ENCODE peak calls at places on chromosome 16, in six cellular contexts. S, Y, J, L, W and B are unnamed samples.

GRCh38 chr16:84650062-84650991 is 2.0 kb downstream of the KLHL36 start:
- DNase-seq in Y (peak; percentile 86), S (peak; percentile 52), W (peak; percentile 83), J (no peak), L (no peak), B (no peak)

GRCh38 chr16:60636117-60636516 is 1400.1 kb downstream of the CDH8 start:
- DNase-seq in Y (no peak), S (no peak), J (no peak), W (peak; percentile 48), L (no peak), B (peak; percentile 23)

GRCh38 chr16:58883131-58883530 is 149.0 kb upstream of the GOT2 start:
- DNase-seq in W (no peak), S (no peak), L (no peak), J (no peak), Y (no peak), B (no peak)

GRCh38 chr16:79687249-79687768 is 86.8 kb upstream of the MAF start:
- DNase-seq in L (no peak), Y (no peak), J (no peak), S (no peak), W (no peak), B (no peak)

GRCh38 chr16:6958184-6958583 is 374.5 kb upstream of the RBFOX1 start:
- DNase-seq in Y (no peak), S (no peak), J (no peak), L (no peak), W (no peak), B (no peak)

GRCh38 chr16:85891776-85892166 is 7.2 kb upstream of the IRF8 start:
- DNase-seq in L (no peak), S (no peak), J (no peak), W (peak; percentile 39), Y (no peak), B (no peak)

GRCh38 chr16:84144301-84144858 is 597 bp downstream of the HSDL1 start:
- DNase-seq in W (no peak), L (no peak), S (peak; percentile 41), Y (peak; percentile 5), J (no peak), B (no peak)

GRCh38 chr16:12235110-12235509 is 258.6 kb downstream of the SNX29 start:
- DNase-seq in W (no peak), S (no peak), J (no peak), L (no peak), Y (no peak), B (no peak)

GRCh38 chr16:21650517-21650916 is 1.9 kb downstream of the IGSF6 start:
- DNase-seq in S (no peak), Y (no peak), L (no peak), W (no peak), J (no peak), B (no peak)

GRCh38 chr16:75011634-75012307 is 12.9 kb downstream of the ZNRF1 start:
- DNase-seq in J (no peak), S (peak; percentile 86), W (peak; percentile 37), Y (peak; percentile 92), L (no peak), B (no peak)

GRCh38 chr16:1310832-1311200 is 1.4 kb downstream of the UBE2I start:
- DNase-seq in S (peak; percentile 23), J (no peak), Y (no peak), W (no peak), L (no peak), B (no peak)

GRCh38 chr16:65658339-65659275 is 536.7 kb upstream of the CDH11 start:
- DNase-seq in S (peak; percentile 75), J (no peak), W (no peak), L (no peak), Y (peak; percentile 86), B (no peak)

GRCh38 chr16:13864689-13865088 is 55.3 kb upstream of the ERCC4 start:
- DNase-seq in S (no peak), L (no peak), W (no peak), Y (no peak), J (no peak), B (no peak)

GRCh38 chr16:89600956-89601355 is 12.5 kb upstream of the DPEP1 start:
- DNase-seq in L (no peak), W (no peak), Y (no peak), J (no peak), S (peak; percentile 54), B (no peak)

GRCh38 chr16:27526169-27526568 is 23.5 kb downstream of the GTF3C1 start:
- DNase-seq in S (no peak), W (no peak), Y (no peak), L (no peak), J (no peak), B (no peak)

GRCh38 chr16:50711862-50712567 is 18.6 kb downstream of the NOD2 start:
- DNase-seq in L (no peak), Y (no peak), S (no peak), J (no peak), W (no peak), B (no peak)

GRCh38 chr16:7650446-7650845 is 317.8 kb downstream of the RBFOX1 start:
- DNase-seq in L (no peak), W (no peak), J (no peak), Y (no peak), S (no peak), B (no peak)

GRCh38 chr16:21634216-21634615 is 18.2 kb downstream of the IGSF6 start:
- DNase-seq in W (no peak), J (no peak), L (no peak), S (no peak), Y (no peak), B (no peak)

GRCh38 chr16:19645557-19645981 is 72.5 kb downstream of the KNOP1 start:
- DNase-seq in J (no peak), Y (peak; percentile 2), S (no peak), L (no peak), W (no peak), B (peak; percentile 45)

GRCh38 chr16:27943766-27944165 is 119.7 kb downstream of the GSG1L start:
- DNase-seq in W (no peak), S (no peak), J (no peak), L (no peak), Y (no peak), B (no peak)

GRCh38 chr16:58022601-58023371 is 2.8 kb upstream of the MMP15 start:
- DNase-seq in W (no peak), J (no peak), Y (peak; percentile 68), S (no peak), L (no peak), B (no peak)

GRCh38 chr16:63737633-63738032 is 1384.2 kb downstream of the CDH11 start:
- DNase-seq in W (no peak), Y (no peak), J (no peak), L (no peak), S (peak; percentile 9), B (no peak)

GRCh38 chr16:19136549-19137196 is 22.9 kb downstream of the ITPRIPL2 start:
- DNase-seq in Y (peak; percentile 53), J (no peak), W (peak; percentile 64), S (peak; percentile 74), L (no peak), B (no peak)

GRCh38 chr16:66905633-66906539 is 12.8 kb downstream of the CDH16 start:
- DNase-seq in L (peak; percentile 80), Y (no peak), S (no peak), J (no peak), W (no peak), B (no peak)

GRCh38 chr16:82628741-82629140 is 2.0 kb downstream of the CDH13 start:
- DNase-seq in Y (no peak), S (peak; percentile 48), J (no peak), L (no peak), W (no peak), B (no peak)

GRCh38 chr16:12141556-12141955 is 165.0 kb downstream of the SNX29 start:
- DNase-seq in W (no peak), S (no peak), L (no peak), Y (peak; percentile 24), J (no peak), B (no peak)

GRCh38 chr16:684961-685696 is 995 bp upstream of the JMJD8 start:
- DNase-seq in J (no peak), Y (no peak), L (no peak), W (no peak), S (no peak), B (no peak)

GRCh38 chr16:24689128-24689527 is 40.3 kb upstream of the TNRC6A start:
- DNase-seq in L (peak; percentile 56), J (no peak), S (peak; percentile 76), Y (peak; percentile 48), W (peak; percentile 36), B (no peak)

GRCh38 chr16:84332975-84333684 is 35.2 kb upstream of the ATP2C2 start:
- DNase-seq in W (no peak), L (peak; percentile 57), Y (no peak), J (no peak), S (no peak), B (no peak)

GRCh38 chr16:30484887-30485286 is 12.3 kb downstream of the ITGAL start:
- DNase-seq in W (no peak), J (no peak), S (no peak), Y (no peak), L (no peak), B (no peak)
- H3K14ac ChIP-seq in W (no peak overlapping the region), J (no peak overlapping the region), S (no peak overlapping the region), Y (no peak overlapping the region), L (no peak overlapping the region), B (no peak overlapping the region)

GRCh38 chr16:2869502-2870064 is 11.6 kb upstream of the PRSS22 start:
- DNase-seq in S (no peak), Y (no peak), L (no peak), J (no peak), W (no peak), B (no peak)

GRCh38 chr16:2874032-2874431 is 9.0 kb upstream of the FLYWCH2 start:
- DNase-seq in W (no peak), J (no peak), Y (no peak), L (no peak), S (no peak), B (no peak)

GRCh38 chr16:2867987-2868789 is 10.2 kb upstream of the PRSS22 start:
- DNase-seq in W (peak; percentile 93), Y (peak; percentile 93), J (peak; percentile 86), S (peak; percentile 97), L (peak; percentile 95), B (peak; percentile 99)

GRCh38 chr16:2874584-2875362 is 8.2 kb upstream of the FLYWCH2 start:
- DNase-seq in S (peak; percentile 72), Y (peak; percentile 61), J (peak; percentile 62), L (peak; percentile 85), W (peak; percentile 87), B (no peak)

GRCh38 chr16:2871926-2872325 is 11.1 kb upstream of the FLYWCH2 start:
- DNase-seq in S (no peak), Y (no peak), W (no peak), J (no peak), L (no peak), B (no peak)
- H4K91ac ChIP-seq in S (no peak overlapping the region), Y (no peak overlapping the region), W (no peak overlapping the region), J (no peak overlapping the region), L (no peak overlapping the region), B (no peak overlapping the region)

GRCh38 chr16:49108611-49109010 is 173.0 kb downstream of the CBLN1 start:
- DNase-seq in Y (no peak), W (no peak), S (no peak), L (no peak), J (no peak), B (no peak)
- H3K14ac ChIP-seq in Y (no peak overlapping the region), W (no peak overlapping the region), S (no peak overlapping the region), L (no peak overlapping the region), J (no peak overlapping the region), B (no peak overlapping the region)

GRCh38 chr16:80733366-80733901 is 71.0 kb downstream of the CDYL2 start:
- DNase-seq in S (no peak), J (no peak), Y (no peak), W (peak; percentile 64), L (no peak), B (no peak)
- H4K91ac ChIP-seq in S (no peak overlapping the region), J (no peak overlapping the region), Y (no peak overlapping the region), W (no peak overlapping the region), L (no peak overlapping the region), B (no peak overlapping the region)

GRCh38 chr16:87808108-87808507 is 42.3 kb upstream of the KLHDC4 start:
- DNase-seq in W (no peak), Y (no peak), L (no peak), J (no peak), S (no peak), B (no peak)
- H3K14ac ChIP-seq in W (no peak overlapping the region), Y (no peak overlapping the region), L (no peak overlapping the region), J (no peak overlapping the region), S (no peak overlapping the region), B (no peak overlapping the region)